ENCODE peak calls at places on chromosomes 1 and 21, in four cellular contexts. G, C, L and E are unnamed samples.

GRCh38 chr1:54403377-54403776 is 2.8 kb downstream of the SSBP3 start:
- DNase-seq in L (no peak), C (no peak), G (no peak), E (no peak)

GRCh38 chr1:152519876-152520275 is 5.6 kb downstream of the CRCT1 start:
- DNase-seq in L (no peak), C (no peak), G (no peak), E (no peak)

GRCh38 chr1:156618853-156619581 is at the start of gene HAPLN2:
- DNase-seq in C (peak; percentile 59), G (peak; percentile 38), L (no peak), E (no peak)

GRCh38 chr1:2199042-2199810 is 4.7 kb upstream of the FAAP20 start:
- DNase-seq in C (peak; percentile 99), G (peak; percentile 63), L (peak; percentile 26), E (peak; percentile 83)

GRCh38 chr1:170530972-170531757 is 801 bp upstream of the GORAB start:
- DNase-seq in C (peak; percentile 33), G (no peak), L (no peak), E (peak; percentile 1)

GRCh38 chr1:155131285-155131684 is 3.6 kb downstream of the EFNA1 start:
- DNase-seq in C (no peak), L (no peak), G (no peak), E (no peak)

GRCh38 chr1:95437011-95437410 is 203.0 kb downstream of the RWDD3 start:
- DNase-seq in G (no peak), C (no peak), L (no peak), E (no peak)

GRCh38 chr1:7940745-7941436 is at the start of gene TNFRSF9:
- DNase-seq in L (no peak), G (no peak), C (peak; percentile 75), E (no peak)

GRCh38 chr1:42938596-42939184 is 20.0 kb downstream of the SLC2A1 start:
- DNase-seq in L (no peak), C (no peak), G (no peak), E (no peak)

GRCh38 chr1:64948905-64949833 is 17.2 kb downstream of the JAK1 start:
- DNase-seq in G (no peak), L (no peak), C (peak; percentile 40), E (no peak)

DNA sequence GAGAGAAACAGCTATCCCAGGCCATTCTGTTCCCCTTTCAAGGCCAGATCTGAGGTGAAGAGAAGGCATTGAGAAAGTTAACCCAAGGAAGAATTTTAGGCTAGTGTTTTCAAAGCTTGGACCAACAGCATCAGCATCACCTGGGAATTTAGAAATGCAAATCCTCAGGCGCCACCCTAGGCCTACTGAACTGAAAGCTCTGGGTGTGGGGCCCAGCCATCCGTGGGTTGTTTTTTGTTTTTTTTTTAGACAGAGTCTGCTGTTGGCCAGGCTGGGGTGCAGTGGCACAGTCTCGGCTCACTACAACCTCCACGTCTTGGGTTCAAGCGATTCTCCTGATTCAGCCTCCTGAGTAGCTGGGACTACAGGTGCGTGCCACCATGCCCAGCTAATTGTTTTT is 98.6 kb downstream of the RNF220 start:
- DNase-seq in L (no peak), G (no peak), C (no peak), E (no peak)
- H3K4me1 ChIP-seq in L (no peaks in the 10 kb centered on the region), G (peaks cover 22% of the 10 kb centered on the region), C (no peaks in the 10 kb centered on the region), E (peaks cover 4% of the 10 kb centered on the region)

DNA sequence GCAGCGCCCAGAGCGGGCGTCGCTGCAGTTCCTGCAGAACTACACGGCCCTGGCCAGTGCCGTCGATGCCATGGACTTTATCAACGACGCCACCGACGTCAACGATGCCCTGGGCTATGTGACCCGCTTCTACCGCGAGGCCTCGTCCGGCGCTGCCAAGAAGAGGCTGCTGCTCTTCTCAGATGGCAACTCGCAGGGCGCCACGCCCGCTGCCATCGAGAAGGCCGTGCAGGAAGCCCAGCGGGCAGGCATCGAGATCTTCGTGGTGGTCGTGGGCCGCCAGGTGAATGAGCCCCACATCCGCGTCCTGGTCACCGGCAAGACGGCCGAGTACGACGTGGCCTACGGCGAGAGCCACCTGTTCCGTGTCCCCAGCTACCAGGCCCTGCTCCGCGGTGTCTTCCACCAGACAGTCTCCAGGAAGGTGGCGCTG is 22.0 kb downstream of the COL6A1 start:
- DNase-seq in L (no peak), G (no peak), C (no peak), E (no peak)
- TF ChIP-seq FOXM1 in L (no peak), G (no peak), C (no peak), E (no peak)

GRCh38 chr1:15206418-15207030 is 40.5 kb upstream of the FHAD1 start:
- DNase-seq in L (peak; percentile 13), C (no peak), G (peak; percentile 88), E (no peak)
- H3K4me1 ChIP-seq in L (no peaks in the 10 kb centered on the region), C (no peaks in the 10 kb centered on the region), G (peaks cover 55% of the 10 kb centered on the region), E (peaks cover 44% of the 10 kb centered on the region)

GRCh38 chr21:33230518-33231324 is 983 bp downstream of the IFNAR2 start:
- DNase-seq in G (peak; percentile 37), C (peak; percentile 71), L (no peak), E (peak; percentile 81)
- TF ChIP-seq FOXM1 in G (no peak), C (no peak), L (peak; percentile 37), E (no peak)

DNA sequence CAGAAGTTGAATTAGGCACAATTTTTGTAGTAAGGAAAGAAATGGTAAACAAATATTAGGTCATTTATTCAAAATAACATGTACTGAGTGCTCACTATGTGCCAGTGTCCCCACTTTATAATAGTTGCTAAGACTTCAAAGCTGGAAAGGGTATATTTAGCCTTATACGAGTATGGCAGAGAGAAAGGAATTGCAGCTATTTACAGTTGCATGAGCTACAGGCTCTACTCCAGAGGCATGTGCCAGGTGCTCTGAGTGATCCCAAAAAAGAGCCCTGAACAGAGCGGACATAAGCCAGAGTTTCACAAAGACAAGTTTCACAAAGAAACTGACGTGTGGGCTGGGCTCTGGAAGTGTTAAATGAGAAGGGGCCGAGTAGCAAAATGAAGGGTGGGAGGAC is 40.8 kb downstream of the FASLG start:
- DNase-seq in G (no peak), L (no peak), C (no peak), E (no peak)
- H3K4me1 ChIP-seq in G (no peaks in the 10 kb centered on the region), L (peaks cover 12% of the 10 kb centered on the region), C (no peaks in the 10 kb centered on the region), E (peaks cover 14% of the 10 kb centered on the region)

DNA sequence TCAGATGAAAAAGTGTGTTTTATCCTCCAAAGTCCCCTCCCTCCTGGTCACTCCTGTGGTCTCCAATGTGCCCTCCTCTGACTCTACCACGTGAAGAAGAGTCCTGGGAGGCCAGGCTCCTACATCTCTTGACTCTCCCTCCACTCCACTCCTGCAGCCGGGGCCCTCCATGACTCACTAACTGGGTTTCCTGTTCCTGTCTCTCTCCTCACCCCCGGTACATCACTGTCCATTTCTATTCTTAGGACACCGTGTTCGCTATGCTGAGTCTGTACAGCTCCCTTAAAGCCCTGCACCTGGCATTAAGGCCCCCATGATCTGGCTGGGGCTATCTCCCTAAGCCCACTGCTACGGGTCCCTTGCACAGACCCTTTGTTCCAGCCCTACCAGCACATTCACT is 93.4 kb downstream of the BCAR3 start:
- DNase-seq in C (no peak), L (no peak), G (no peak), E (no peak)
- TF ChIP-seq FOXM1 in C (no peak), L (no peak), G (no peak), E (no peak)

DNA sequence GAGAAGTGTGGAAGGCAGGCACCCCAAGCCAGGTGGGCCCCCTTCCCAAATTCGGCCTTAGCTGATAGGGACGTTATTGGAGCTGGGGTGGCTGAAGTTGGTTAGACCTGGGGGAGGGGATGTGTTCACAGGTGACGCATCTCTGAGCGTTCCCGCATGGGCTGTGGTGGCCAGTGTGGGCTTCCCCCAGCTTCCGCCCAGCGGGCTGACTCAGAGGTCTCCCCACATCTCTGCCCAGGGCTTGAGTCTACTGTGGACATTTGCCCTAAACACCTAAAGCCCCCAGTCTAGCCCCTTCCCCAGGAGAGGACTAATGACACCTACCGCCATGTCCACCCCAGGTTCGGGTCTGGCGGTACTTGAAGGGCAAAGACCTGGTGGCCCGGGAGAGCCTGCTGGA is 1.9 kb downstream of the AGRN start:
- DNase-seq in L (no peak), G (no peak), C (no peak), E (no peak)
- H3K4me1 ChIP-seq in L (peaks cover 7% of the 10 kb centered on the region), G (peaks cover 68% of the 10 kb centered on the region), C (peaks cover 81% of the 10 kb centered on the region), E (peaks cover 10% of the 10 kb centered on the region)